ENCODE peak calls at places on chromosome 2, in six cellular contexts. N, C, R, W, G and Y are unnamed samples.

GRCh38 chr2:177625744-177626655 is 233.4 kb downstream of the AGPS start:
- DNase-seq in N (no peak), C (no peak), R (no peak), W (no peak), G (no peak), Y (no peak)

GRCh38 chr2:226308981-226309380 is 490.6 kb downstream of the IRS1 start:
- DNase-seq in N (no peak), C (no peak), R (no peak), W (no peak), G (no peak), Y (peak)

GRCh38 chr2:144505245-144505801 is 14.6 kb downstream of the ZEB2 start:
- DNase-seq in N (no peak), C (peak), R (no peak), W (peak), G (no peak), Y (peak)

GRCh38 chr2:146415291-146415690 is 1429.5 kb upstream of the ACVR2A start:
- DNase-seq in N (no peak), C (no peak), R (no peak), W (no peak), G (no peak), Y (no peak)

GRCh38 chr2:128503358-128504241 is 184.9 kb upstream of the HS6ST1 start:
- DNase-seq in N (no peak), C (no peak), R (no peak), W (no peak), G (no peak), Y (no peak)

GRCh38 chr2:33292981-33293586 is 183.4 kb upstream of the RASGRP3 start:
- DNase-seq in N (peak), C (no peak), R (no peak), W (no peak), G (no peak), Y (peak)

GRCh38 chr2:2879071-2879470 is 498.5 kb downstream of the EIPR1 start:
- DNase-seq in N (no peak), C (no peak), R (no peak), W (no peak), G (no peak), Y (no peak)

GRCh38 chr2:112881217-112882000 is 29.6 kb upstream of the IL37 start:
- DNase-seq in N (no peak), C (no peak), R (no peak), W (peak), G (no peak), Y (peak)

GRCh38 chr2:84906108-84906899 is 848 bp downstream of the TMSB10 start:
- DNase-seq in N (peak), C (peak), R (peak), W (peak), G (no peak), Y (peak)

GRCh38 chr2:38352336-38352735 is 24.7 kb downstream of the ATL2 start:
- DNase-seq in N (no peak), C (no peak), R (no peak), W (no peak), G (no peak), Y (no peak)

GRCh38 chr2:2796207-2796606 is 465.1 kb upstream of the MYT1L start:
- DNase-seq in N (no peak), C (no peak), R (no peak), W (no peak), G (no peak), Y (no peak)

GRCh38 chr2:181457741-181458425 is 697 bp downstream of the ITGA4 start:
- DNase-seq in N (no peak), C (peak), R (peak), W (peak), G (no peak), Y (peak)

GRCh38 chr2:235200216-235200615 is 248.4 kb downstream of the SH3BP4 start:
- DNase-seq in N (no peak), C (no peak), R (no peak), W (no peak), G (no peak), Y (no peak)

GRCh38 chr2:43226955-43227829 is 786 bp upstream of the ZFP36L2 start:
- DNase-seq in N (peak), C (no peak), R (peak), W (peak), G (peak), Y (peak)

GRCh38 chr2:66435549-66435875 is 587 bp downstream of the MEIS1 start:
- DNase-seq in N (no peak), C (no peak), R (no peak), W (no peak), G (no peak), Y (peak)

GRCh38 chr2:48238381-48238780 is 291.6 kb upstream of the STON1 start:
- DNase-seq in N (no peak), C (no peak), R (no peak), W (no peak), G (no peak), Y (no peak)

GRCh38 chr2:207836526-207837133 is 66.9 kb upstream of the FZD5 start:
- DNase-seq in N (no peak), C (no peak), R (no peak), W (no peak), G (no peak), Y (peak)

GRCh38 chr2:189222440-189222839 is 42.9 kb upstream of the COL5A2 start:
- DNase-seq in N (no peak), C (no peak), R (no peak), W (no peak), G (no peak), Y (peak)

GRCh38 chr2:17300141-17300540 is 218.1 kb downstream of the RAD51AP2 start:
- DNase-seq in N (no peak), C (no peak), R (no peak), W (peak), G (peak), Y (peak)

GRCh38 chr2:39913648-39914456 is 134.8 kb upstream of the THUMPD2 start:
- DNase-seq in N (no peak), C (no peak), R (no peak), W (peak), G (peak), Y (peak)

GRCh38 chr2:134148843-134149472 is 104.9 kb upstream of the MGAT5 start:
- DNase-seq in N (no peak), C (no peak), R (no peak), W (no peak), G (no peak), Y (no peak)

GRCh38 chr2:69018629-69019227 is 5.7 kb downstream of the ANTXR1 start:
- DNase-seq in N (no peak), C (no peak), R (no peak), W (no peak), G (no peak), Y (no peak)

GRCh38 chr2:100039291-100039985 is 103.0 kb downstream of the AFF3 start:
- DNase-seq in N (no peak), C (no peak), R (no peak), W (peak), G (no peak), Y (no peak)

GRCh38 chr2:156908825-156909224 is 348.7 kb upstream of the GALNT5 start:
- DNase-seq in N (no peak), C (no peak), R (no peak), W (peak), G (no peak), Y (peak)

GRCh38 chr2:193222456-193222855 is 1027.7 kb upstream of the TMEFF2 start:
- DNase-seq in N (no peak), C (no peak), R (no peak), W (no peak), G (no peak), Y (no peak)

GRCh38 chr2:71460056-71460455 is 6.7 kb downstream of the DYSF start:
- DNase-seq in N (no peak), C (no peak), R (no peak), W (no peak), G (no peak), Y (no peak)

GRCh38 chr2:207632575-207633492 is 7.6 kb upstream of the METTL21A start:
- DNase-seq in N (no peak), C (no peak), R (no peak), W (peak), G (peak), Y (peak)

GRCh38 chr2:127627740-127628571 is 18.0 kb upstream of the GPR17 start:
- DNase-seq in N (no peak), C (no peak), R (no peak), W (no peak), G (no peak), Y (no peak)

GRCh38 chr2:138777996-138778395 is 2.2 kb downstream of the NXPH2 start:
- DNase-seq in N (no peak), C (no peak), R (no peak), W (no peak), G (no peak), Y (peak)

GRCh38 chr2:168992591-168993349 is 38.4 kb downstream of the ABCB11 start:
- DNase-seq in N (no peak), C (no peak), R (no peak), W (peak), G (no peak), Y (peak)